ENCODE peak calls at places on chromosomes 12 and 14, in ten cellular contexts. T is neural progenitor cell; N is CD4-positive, alpha-beta T cell; A is CD8-positive, alpha-beta T cell; I is upper lobe of right lung; M is heart right ventricle; B is cardiac fibroblast; J is lower leg skin; D is dorsolateral prefrontal cortex; G is epithelial cell of esophagus. H is an unnamed sample.

GRCh38 chr14:37251778-37252177 is 54.0 kb downstream of the MIPOL1 start:
- DNase-seq in T (no peak), N (no peak), A (no peak), I (no peak), M (no peak), B (no peak), J (no peak), D (no peak), G (no peak), H (no peak)

GRCh38 chr12:66241061-66242043 is 52.3 kb downstream of the IRAK3 start:
- DNase-seq in T (no peak), N (no peak), A (no peak), I (no peak), M (no peak), B (peak), J (no peak), D (no peak), G (peak), H (no peak)

GRCh38 chr12:103839103-103839502 is 1.9 kb downstream of the NT5DC3 start:
- DNase-seq in T (no peak), N (no peak), A (no peak), I (no peak), M (no peak), B (peak), J (no peak), D (no peak), G (no peak), H (no peak)

GRCh38 chr14:35879654-35880249 is 53.6 kb downstream of the BRMS1L start:
- DNase-seq in T (peak), N (no peak), A (no peak), I (no peak), M (no peak), B (peak), J (no peak), D (no peak), G (peak), H (no peak)

GRCh38 chr12:59780605-59781135 is 184.8 kb downstream of the SLC16A7 start:
- DNase-seq in T (peak), N (no peak), A (no peak), I (no peak), M (no peak), B (peak), J (no peak), D (no peak), G (peak), H (no peak)

GRCh38 chr14:67940894-67941455 is 121.4 kb downstream of the RAD51B start:
- DNase-seq in T (peak), N (no peak), A (no peak), I (no peak), M (peak), B (peak), J (no peak), D (no peak), G (no peak), H (no peak)

GRCh38 chr12:99658950-99659349 is 11.4 kb downstream of the GARIN6 start:
- DNase-seq in T (no peak), N (no peak), A (no peak), I (no peak), M (no peak), B (peak), J (no peak), D (no peak), G (peak), H (no peak)

GRCh38 chr14:92513204-92513965 is at the start of gene RIN3:
- DNase-seq in T (peak), N (no peak), A (no peak), I (peak), M (peak), B (peak), J (no peak), D (no peak), G (peak), H (peak)

GRCh38 chr14:24481622-24482324 is 26.3 kb downstream of the CMA1 start:
- DNase-seq in T (peak), N (peak), A (no peak), I (peak), M (no peak), B (peak), J (no peak), D (no peak), G (peak), H (peak)

GRCh38 chr14:50542941-50543418 is 10.6 kb upstream of the MAP4K5 start:
- DNase-seq in T (peak), N (no peak), A (no peak), I (no peak), M (peak), B (peak), J (peak), D (peak), G (peak), H (no peak)

GRCh38 chr14:104514156-104514848 is 65.3 kb upstream of the C14orf180 start:
- DNase-seq in T (no peak), N (no peak), A (no peak), I (no peak), M (no peak), B (no peak), J (no peak), D (no peak), G (no peak), H (no peak)

GRCh38 chr12:117080707-117081141 is 18.5 kb downstream of the TESC start:
- DNase-seq in T (no peak), N (no peak), A (no peak), I (no peak), M (no peak), B (no peak), J (no peak), D (no peak), G (no peak), H (no peak)

GRCh38 chr14:73958591-73958990 is 8.5 kb downstream of the COQ6 start:
- DNase-seq in T (no peak), N (no peak), A (no peak), I (no peak), M (no peak), B (no peak), J (no peak), D (no peak), G (peak), H (no peak)

GRCh38 chr12:95238150-95238549 is 20.5 kb downstream of the VEZT start:
- DNase-seq in T (no peak), N (no peak), A (no peak), I (no peak), M (no peak), B (no peak), J (no peak), D (no peak), G (no peak), H (no peak)

GRCh38 chr14:94174622-94175402 is 690 bp downstream of the PPP4R4 start:
- DNase-seq in T (peak), N (no peak), A (no peak), I (no peak), M (no peak), B (no peak), J (no peak), D (no peak), G (no peak), H (no peak)

GRCh38 chr14:60963761-60964160 is 17.1 kb downstream of the TRMT5 start:
- DNase-seq in T (peak), N (no peak), A (no peak), I (no peak), M (no peak), B (no peak), J (no peak), D (no peak), G (no peak), H (no peak)

GRCh38 chr14:85038526-85038925 is 491.4 kb upstream of the FLRT2 start:
- DNase-seq in T (no peak), N (no peak), A (no peak), I (no peak), M (no peak), B (no peak), J (no peak), D (no peak), G (no peak), H (no peak)

GRCh38 chr14:22084393-22085281 is 411.0 kb upstream of the OR4E1 start:
- DNase-seq in T (peak), N (no peak), A (no peak), I (no peak), M (peak), B (peak), J (peak), D (no peak), G (peak), H (no peak)

GRCh38 chr14:94373708-94374107 is 14.7 kb downstream of the SERPINA1 start:
- DNase-seq in T (no peak), N (no peak), A (no peak), I (no peak), M (no peak), B (peak), J (peak), D (no peak), G (peak), H (no peak)

GRCh38 chr12:67937822-67938221 is 51.4 kb upstream of the IFNG-AS1 start:
- DNase-seq in T (no peak), N (no peak), A (no peak), I (no peak), M (no peak), B (no peak), J (no peak), D (no peak), G (no peak), H (no peak)

GRCh38 chr12:1517007-1517406 is 77.4 kb downstream of the FBXL14 start:
- DNase-seq in T (peak), N (no peak), A (no peak), I (no peak), M (no peak), B (peak), J (no peak), D (no peak), G (peak), H (no peak)

GRCh38 chr12:25830456-25830855 is 128.0 kb upstream of the RASSF8 start:
- DNase-seq in T (no peak), N (no peak), A (no peak), I (no peak), M (no peak), B (peak), J (no peak), D (no peak), G (no peak), H (no peak)

GRCh38 chr14:54718046-54718445 is 151.1 kb downstream of the SAMD4A start:
- DNase-seq in T (no peak), N (no peak), A (no peak), I (no peak), M (no peak), B (no peak), J (no peak), D (no peak), G (no peak), H (no peak)

GRCh38 chr12:82942521-82942920 is 255.8 kb downstream of the TMTC2 start:
- DNase-seq in T (no peak), N (no peak), A (no peak), I (no peak), M (no peak), B (no peak), J (no peak), D (no peak), G (peak), H (no peak)

GRCh38 chr12:116164976-116165425 is 112.5 kb downstream of the MED13L start:
- DNase-seq in T (no peak), N (no peak), A (no peak), I (no peak), M (no peak), B (no peak), J (no peak), D (no peak), G (peak), H (no peak)

GRCh38 chr12:67534671-67535070 is 113.9 kb upstream of the DYRK2 start:
- DNase-seq in T (no peak), N (no peak), A (no peak), I (no peak), M (peak), B (peak), J (no peak), D (no peak), G (peak), H (no peak)

GRCh38 chr12:11687538-11687937 is 38.1 kb downstream of the ETV6 start:
- DNase-seq in T (no peak), N (no peak), A (no peak), I (no peak), M (no peak), B (peak), J (no peak), D (no peak), G (no peak), H (no peak)

GRCh38 chr12:57844725-57845477 is 1.6 kb downstream of the CTDSP2 start:
- DNase-seq in T (peak), N (peak), A (no peak), I (peak), M (peak), B (peak), J (peak), D (no peak), G (peak), H (no peak)

GRCh38 chr12:20474443-20474842 is 106.1 kb downstream of the PDE3A start:
- DNase-seq in T (no peak), N (no peak), A (no peak), I (no peak), M (no peak), B (peak), J (no peak), D (no peak), G (no peak), H (no peak)

GRCh38 chr14:104238424-104239184 is 100.2 kb downstream of the KIF26A start:
- DNase-seq in T (no peak), N (no peak), A (no peak), I (no peak), M (no peak), B (no peak), J (no peak), D (no peak), G (no peak), H (peak)

GRCh38 chr14:67567654-67568053 is 32.4 kb downstream of the PIGH start:
- DNase-seq in T (no peak), N (no peak), A (no peak), I (peak), M (no peak), B (no peak), J (no peak), D (no peak), G (peak), H (no peak)

GRCh38 chr14:90409209-90409730 is 12.4 kb downstream of the CALM1 start:
- DNase-seq in T (no peak), N (no peak), A (no peak), I (no peak), M (peak), B (peak), J (no peak), D (peak), G (peak), H (no peak)

GRCh38 chr12:2339022-2339431 is 286.2 kb downstream of the CACNA1C start:
- DNase-seq in T (no peak), N (no peak), A (no peak), I (no peak), M (no peak), B (peak), J (no peak), D (no peak), G (no peak), H (peak)

GRCh38 chr12:8501720-8502119 is 11.6 kb upstream of the CLEC4D start:
- DNase-seq in T (no peak), N (no peak), A (no peak), I (no peak), M (no peak), B (no peak), J (no peak), D (no peak), G (no peak), H (no peak)

GRCh38 chr12:49941556-49942511 is 8.7 kb upstream of the AQP2 start:
- DNase-seq in T (no peak), N (no peak), A (no peak), I (peak), M (no peak), B (no peak), J (no peak), D (no peak), G (no peak), H (peak)

GRCh38 chr12:90292183-90292582 is 583.5 kb upstream of the ATP2B1 start:
- DNase-seq in T (no peak), N (no peak), A (no peak), I (no peak), M (no peak), B (no peak), J (no peak), D (no peak), G (no peak), H (no peak)

DNA sequence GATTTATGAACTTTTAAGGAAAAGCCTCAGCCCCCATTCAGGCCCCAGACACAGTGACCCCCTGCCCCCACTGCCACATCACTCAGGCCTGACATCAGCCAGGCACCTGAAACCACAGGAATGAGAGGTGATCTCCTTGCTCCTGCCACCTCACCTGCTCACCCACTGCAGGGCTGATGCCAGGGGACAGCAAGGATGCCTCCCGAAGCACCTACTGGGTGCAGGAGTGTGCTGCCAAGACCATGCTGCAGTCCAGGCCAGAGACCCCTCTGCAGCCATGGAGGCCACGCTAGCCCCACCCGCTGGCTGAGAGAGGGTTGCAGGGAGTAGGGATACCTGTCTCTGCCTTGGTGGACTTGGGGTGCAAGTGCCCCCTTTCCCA is 18.6 kb upstream of the KRT7 start:
- DNase-seq in T (no peak), N (no peak), A (no peak), I (peak), M (no peak), B (no peak), J (no peak), D (no peak), G (no peak), H (no peak)
- TF ChIP-seq CTCF in T (peak), N (no peak), A (no peak), I (no peak), M (peak), B (no peak), J (no peak), D (no peak), G (no peak), H (no peak)

GRCh38 chr12:51848843-51849735 is 571 bp upstream of the FIGNL2 start:
- DNase-seq in T (peak), N (no peak), A (no peak), I (no peak), M (peak), B (no peak), J (no peak), D (no peak), G (no peak), H (no peak)
- TF ChIP-seq CTCF in T (peak), N (no peak), A (no peak), I (no peak), M (no peak), B (no peak), J (no peak), D (no peak), G (no peak), H (no peak)

GRCh38 chr12:54721312-54721711 is 73.1 kb upstream of the DCD start:
- DNase-seq in T (no peak), N (no peak), A (no peak), I (no peak), M (no peak), B (no peak), J (no peak), D (no peak), G (no peak), H (no peak)

GRCh38 chr12:54719691-54720090 is 71.5 kb upstream of the DCD start:
- DNase-seq in T (no peak), N (no peak), A (no peak), I (no peak), M (no peak), B (no peak), J (no peak), D (no peak), G (no peak), H (no peak)

GRCh38 chr12:54725233-54725843 is 77.2 kb upstream of the DCD start:
- DNase-seq in T (peak), N (no peak), A (no peak), I (no peak), M (no peak), B (peak), J (no peak), D (no peak), G (peak), H (no peak)

GRCh38 chr12:54723653-54724256 is 75.6 kb upstream of the DCD start:
- DNase-seq in T (peak), N (peak), A (no peak), I (no peak), M (no peak), B (peak), J (no peak), D (no peak), G (peak), H (no peak)
- TF ChIP-seq CTCF in T (peak), N (peak), A (peak), I (peak), M (peak), B (peak), J (no peak), D (peak), G (peak), H (peak)

DNA sequence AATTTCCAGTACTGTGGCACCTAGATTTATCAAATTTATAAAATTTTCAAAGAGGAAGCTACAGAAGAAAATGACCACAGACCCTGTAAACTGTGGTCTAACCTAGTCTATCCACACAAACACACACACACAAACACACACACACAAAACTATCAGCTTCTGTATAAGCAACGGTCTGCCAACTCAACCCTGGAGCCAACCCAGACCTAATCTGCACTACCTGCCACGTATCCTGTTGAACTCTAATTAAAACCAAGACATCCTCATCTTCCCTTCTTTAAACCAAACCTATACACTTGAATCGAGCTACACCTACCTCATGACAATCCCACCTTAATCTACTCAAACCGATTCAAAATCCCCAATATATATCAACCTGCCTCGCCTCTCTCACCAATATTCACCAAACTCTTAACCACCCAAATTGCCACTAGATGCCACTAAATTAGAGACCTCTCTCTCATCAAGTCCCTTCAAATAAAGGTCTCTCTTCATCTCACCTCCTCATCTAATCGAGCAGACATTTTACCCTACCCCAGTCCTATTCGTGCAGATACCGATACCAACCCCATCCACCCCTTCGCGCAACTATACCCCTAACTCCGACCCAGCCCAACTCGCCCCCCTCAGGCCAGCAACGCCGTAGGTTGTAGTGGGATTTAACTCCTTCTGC is 807 bp downstream of the ACIN1 start:
- DNase-seq in T (no peak), N (no peak), A (no peak), I (no peak), M (no peak), B (no peak), J (no peak), D (no peak), G (no peak), H (no peak)
- TF ChIP-seq CTCF in T (peak), N (no peak), A (no peak), I (no peak), M (no peak), B (peak), J (no peak), D (no peak), G (no peak), H (no peak)

GRCh38 chr12:19288603-19289244 is 150.6 kb upstream of the AEBP2 start:
- DNase-seq in T (peak), N (no peak), A (no peak), I (no peak), M (no peak), B (peak), J (no peak), D (no peak), G (peak), H (no peak)
- TF ChIP-seq CTCF in T (peak), N (peak), A (peak), I (peak), M (peak), B (peak), J (no peak), D (peak), G (peak), H (peak)